ENCODE peak calls at places on chromosomes 11 and 22, in five cellular contexts. M is ovary, L is fibroblast of lung, D is left lung, Q is adipocyte. P is an unnamed sample.

GRCh38 chr11:45333023-45333422 is 46.9 kb upstream of the SYT13 start:
- DNase-seq in M (no peak), Q (no peak), L (no peak), D (no peak), P (no peak)

GRCh38 chr11:27718346-27718852 is 18.1 kb upstream of the BDNF start:
- DNase-seq in M (no peak), L (peak; percentile 93), Q (peak; percentile 98), D (no peak), P (no peak)

GRCh38 chr11:114124601-114125144 is 65.2 kb downstream of the ZBTB16 start:
- DNase-seq in L (no peak), D (no peak), M (no peak), Q (no peak), P (no peak)

GRCh38 chr11:106047636-106048035 is 25.6 kb upstream of the MSANTD4 start:
- DNase-seq in M (no peak), D (no peak), Q (no peak), L (no peak), P (no peak)

GRCh38 chr22:34608716-34609115 is 457.2 kb upstream of the ISX start:
- DNase-seq in D (no peak), M (no peak), L (no peak), Q (no peak), P (no peak)

GRCh38 chr11:121236115-121237001 is 56.2 kb upstream of the SC5D start:
- DNase-seq in M (no peak), L (peak; percentile 85), Q (peak; percentile 7), D (no peak), P (no peak)

GRCh38 chr11:45473491-45473890 is 187.3 kb upstream of the SYT13 start:
- DNase-seq in Q (no peak), L (no peak), D (no peak), M (no peak), P (no peak)

GRCh38 chr11:57639321-57640067 is 10.2 kb downstream of the YPEL4 start:
- DNase-seq in Q (peak; percentile 40), L (peak; percentile 68), D (no peak), M (peak; percentile 55), P (no peak)

GRCh38 chr11:129840236-129840635 is 24.6 kb downstream of the TMEM45B start:
- DNase-seq in M (no peak), Q (no peak), L (no peak), D (no peak), P (no peak)

GRCh38 chr22:39077513-39077840 is 402 bp downstream of the APOBEC3G start:
- DNase-seq in L (no peak), M (peak; percentile 41), Q (no peak), D (no peak), P (no peak)

GRCh38 chr11:96177132-96177531 is 165.9 kb downstream of the MAML2 start:
- DNase-seq in L (no peak), Q (no peak), D (no peak), M (no peak), P (no peak)

GRCh38 chr22:40453676-40454075 is 83.3 kb downstream of the SGSM3 start:
- DNase-seq in L (no peak), Q (peak; percentile 36), M (no peak), D (no peak), P (no peak)

GRCh38 chr11:101567086-101567485 is 16.7 kb downstream of the TRPC6 start:
- DNase-seq in Q (no peak), D (no peak), M (no peak), L (no peak), P (no peak)

GRCh38 chr11:17750013-17750816 is 15.6 kb downstream of the KCNC1 start:
- DNase-seq in M (no peak), L (no peak), Q (no peak), D (peak; percentile 12), P (no peak)
- H3K9me3 ChIP-seq in M (no peaks in the 10 kb centered on the region), L (no peaks in the 10 kb centered on the region), Q (no peaks in the 10 kb centered on the region), D (no peaks in the 10 kb centered on the region), P (no peaks in the 10 kb centered on the region)

GRCh38 chr11:91798240-91798639 is 426.4 kb upstream of the FAT3 start:
- DNase-seq in L (no peak), D (no peak), M (no peak), Q (no peak), P (no peak)
- H3K9me3 ChIP-seq in L (no peaks in the 10 kb centered on the region), D (no peaks in the 10 kb centered on the region), M (no peaks in the 10 kb centered on the region), Q (no peaks in the 10 kb centered on the region), P (no peaks in the 10 kb centered on the region)

GRCh38 chr22:48607901-48608650 is 1219.6 kb downstream of the BRD1 start:
- DNase-seq in D (no peak), Q (no peak), M (no peak), L (peak; percentile 24), P (no peak)

GRCh38 chr22:48605125-48605524 is 1222.5 kb downstream of the BRD1 start:
- DNase-seq in L (no peak), Q (no peak), M (no peak), D (no peak), P (no peak)

GRCh38 chr22:48609279-48609865 is 1218.3 kb downstream of the BRD1 start:
- DNase-seq in L (no peak), Q (no peak), D (no peak), M (no peak), P (no peak)

GRCh38 chr22:48605856-48606255 is 1221.8 kb downstream of the BRD1 start:
- DNase-seq in D (no peak), L (no peak), Q (no peak), M (no peak), P (no peak)

DNA sequence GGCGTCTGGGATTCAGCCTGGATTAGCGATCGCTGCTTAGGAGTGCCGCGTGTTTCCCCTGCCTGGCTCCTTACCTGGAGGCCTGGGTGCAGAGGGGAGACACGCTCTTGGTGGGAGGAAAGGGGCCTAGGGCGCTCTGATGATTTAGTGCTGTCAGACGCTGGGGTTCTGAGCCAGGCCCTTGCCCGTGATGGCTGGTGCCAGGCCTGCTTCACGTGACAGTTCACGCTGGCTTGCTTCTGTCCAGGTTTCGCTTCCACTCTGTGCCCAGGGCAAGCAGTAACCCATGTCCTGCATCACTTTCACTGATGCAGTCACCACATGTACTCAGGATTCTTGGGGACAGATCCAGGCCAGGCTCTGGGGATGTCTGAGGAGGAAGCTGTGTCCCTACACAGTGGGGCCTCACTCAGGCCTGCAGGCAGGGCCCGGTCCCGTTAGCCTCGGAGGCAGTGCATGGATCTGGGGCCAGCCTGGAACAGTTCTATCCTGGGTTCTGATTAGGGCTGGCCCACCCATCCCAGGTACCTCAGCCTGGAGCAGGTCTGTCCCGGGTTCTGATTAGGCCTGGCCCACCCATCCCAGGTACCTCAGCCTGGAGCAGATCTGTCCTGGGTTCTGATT is 1220.9 kb downstream of the BRD1 start:
- DNase-seq in D (no peak), M (no peak), Q (no peak), L (no peak), P (no peak)
- H3K9me3 ChIP-seq in D (no peaks in the 10 kb centered on the region), M (no peaks in the 10 kb centered on the region), Q (no peaks in the 10 kb centered on the region), L (no peaks in the 10 kb centered on the region), P (no peaks in the 10 kb centered on the region)

GRCh38 chr22:48179571-48180546 is 1417.4 kb downstream of the TBC1D22A start:
- DNase-seq in D (no peak), M (no peak), L (no peak), Q (no peak), P (no peak)
- H3K9me3 ChIP-seq in D (no peaks in the 10 kb centered on the region), M (no peaks in the 10 kb centered on the region), L (no peaks in the 10 kb centered on the region), Q (peaks cover 4% of the 10 kb centered on the region), P (no peaks in the 10 kb centered on the region)

GRCh38 chr22:48837341-48837935 is 990.2 kb downstream of the BRD1 start:
- DNase-seq in Q (no peak), M (no peak), L (peak; percentile 8), D (no peak), P (no peak)

GRCh38 chr22:48838376-48838775 is 989.3 kb downstream of the BRD1 start:
- DNase-seq in Q (no peak), D (no peak), L (no peak), M (no peak), P (no peak)

GRCh38 chr22:48835364-48835763 is 992.3 kb downstream of the BRD1 start:
- DNase-seq in Q (no peak), L (no peak), D (no peak), M (no peak), P (no peak)

GRCh38 chr22:48835857-48836672 is 991.6 kb downstream of the BRD1 start:
- DNase-seq in D (no peak), Q (no peak), M (no peak), L (no peak), P (no peak)

DNA sequence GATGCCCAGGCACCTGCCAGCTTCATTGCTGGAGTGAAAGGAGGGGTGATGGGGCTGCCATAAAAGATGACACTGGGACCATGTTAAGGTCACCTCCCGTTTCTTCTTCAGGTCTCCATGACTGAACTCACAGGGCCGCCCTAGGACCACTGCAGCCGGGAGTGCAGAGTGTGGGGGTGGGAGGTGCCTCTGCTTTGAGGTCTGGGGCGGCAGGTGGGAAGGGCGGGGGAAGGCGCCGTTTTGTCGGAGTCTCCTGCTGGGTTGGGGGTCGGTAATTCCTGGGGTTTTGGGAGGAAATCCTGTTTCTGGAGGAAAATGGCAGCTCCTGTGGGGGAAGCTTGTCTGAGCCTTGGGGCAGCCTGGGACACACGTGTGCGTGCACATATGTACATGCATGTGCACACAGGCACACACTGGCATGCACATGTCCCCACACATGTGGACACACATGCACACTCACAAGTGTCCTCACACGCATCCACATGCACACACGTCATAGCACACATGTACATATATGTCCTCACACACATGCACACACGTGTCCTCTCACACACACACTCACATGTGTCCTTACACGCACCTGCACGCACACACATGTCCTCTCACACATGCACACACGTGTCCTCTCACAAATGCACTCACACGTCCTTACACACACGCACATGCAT is 990.9 kb downstream of the BRD1 start:
- DNase-seq in Q (no peak), L (no peak), M (no peak), D (no peak), P (no peak)
- H3K9me3 ChIP-seq in Q (peaks cover 8% of the 10 kb centered on the region), L (peaks cover 7% of the 10 kb centered on the region), M (no peaks in the 10 kb centered on the region), D (no peaks in the 10 kb centered on the region), P (no peaks in the 10 kb centered on the region)

DNA sequence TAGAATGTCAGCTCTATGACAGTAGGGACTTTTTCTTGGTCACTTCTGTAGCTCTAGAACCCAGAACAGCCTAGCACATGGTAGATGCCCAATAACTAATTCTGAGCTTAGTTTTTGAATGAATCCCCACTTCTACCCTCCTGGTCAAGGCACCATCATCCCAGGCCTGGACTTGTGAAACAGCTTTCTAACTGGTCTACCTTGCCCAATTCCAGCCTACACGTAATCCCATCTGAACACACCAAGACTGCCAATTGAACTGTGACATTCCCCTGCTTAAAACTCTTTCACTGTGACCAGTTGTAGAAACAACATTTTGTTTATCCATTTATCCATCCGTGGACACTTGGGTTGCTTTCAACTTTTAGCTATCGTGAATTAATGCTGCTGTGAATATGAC is 6.1 kb upstream of the FOLR3 start:
- DNase-seq in L (no peak), M (no peak), Q (no peak), D (no peak), P (no peak)
- H3K9me3 ChIP-seq in L (no peaks in the 10 kb centered on the region), M (no peaks in the 10 kb centered on the region), Q (peaks cover 7% of the 10 kb centered on the region), D (no peaks in the 10 kb centered on the region), P (no peaks in the 10 kb centered on the region)

DNA sequence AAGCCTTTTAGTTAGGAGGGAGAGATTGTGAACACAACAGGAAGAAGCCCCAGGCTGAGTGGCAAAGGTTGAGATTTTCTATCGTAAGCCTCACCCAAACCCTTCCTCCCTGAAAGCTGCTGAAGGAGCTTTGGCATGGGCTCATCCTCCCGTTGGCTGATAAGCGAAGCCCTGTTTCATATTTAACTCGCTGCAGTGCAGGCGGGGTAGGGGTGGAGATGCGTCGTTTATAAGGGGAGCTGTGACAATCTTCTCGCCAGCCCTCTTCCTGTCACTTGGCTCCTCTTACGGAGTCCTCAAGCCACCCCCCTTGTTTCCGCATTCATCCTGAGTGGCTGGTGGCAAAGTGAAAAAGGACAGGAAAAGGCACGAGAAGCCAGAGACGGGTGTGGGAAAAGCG is 137.0 kb downstream of the OR4C45 start:
- DNase-seq in D (no peak), L (no peak), Q (no peak), M (no peak), P (no peak)
- H3K9me3 ChIP-seq in D (no peaks in the 10 kb centered on the region), L (no peaks in the 10 kb centered on the region), Q (no peaks in the 10 kb centered on the region), M (no peaks in the 10 kb centered on the region), P (no peaks in the 10 kb centered on the region)